ENCODE peak calls at places on chromosomes 6 and 20, in four cellular contexts. One of them, this sample, is unnamed.

GRCh38 chr20:31943052-31943471 is 8.8 kb downstream of the PDRG1 start:
- DNase-seq in breast epithelium: peak
- DNase-seq in K562: no peak
- DNase-seq in HCT116: no peak
- DNase-seq in this sample: peak

GRCh38 chr6:117481278-117481925 is 1.1 kb upstream of the DCBLD1 start:
- DNase-seq in HCT116: no peak
- DNase-seq in breast epithelium: no peak
- DNase-seq in K562: peak
- DNase-seq in this sample: no peak

GRCh38 chr6:27582928-27583725 is 110.2 kb upstream of the ZNF184 start:
- DNase-seq in K562: peak
- DNase-seq in HCT116: no peak
- DNase-seq in breast epithelium: no peak
- DNase-seq in this sample: no peak

GRCh38 chr6:132190815-132191175 is 210.5 kb downstream of the MOXD1 start:
- DNase-seq in K562: no peak
- DNase-seq in breast epithelium: no peak
- DNase-seq in HCT116: no peak
- DNase-seq in this sample: no peak

GRCh38 chr6:52102330-52102932 is 15.0 kb upstream of the PKHD1 start:
- DNase-seq in HCT116: no peak
- DNase-seq in breast epithelium: no peak
- DNase-seq in K562: no peak
- DNase-seq in this sample: no peak

GRCh38 chr20:38724603-38725457 is 544 bp downstream of the SLC32A1 start:
- DNase-seq in K562: peak
- DNase-seq in HCT116: no peak
- DNase-seq in breast epithelium: no peak
- DNase-seq in this sample: no peak

GRCh38 chr20:3248167-3248992 is 9.4 kb upstream of the SLC4A11 start:
- DNase-seq in HCT116: no peak
- DNase-seq in K562: peak
- DNase-seq in breast epithelium: no peak
- DNase-seq in this sample: no peak

GRCh38 chr6:90397929-90398674 is 101.5 kb upstream of the BACH2 start:
- DNase-seq in HCT116: no peak
- DNase-seq in K562: no peak
- DNase-seq in breast epithelium: no peak
- DNase-seq in this sample: no peak

GRCh38 chr6:48135352-48136084 is 24.5 kb upstream of the PTCHD4 start:
- DNase-seq in HCT116: no peak
- DNase-seq in K562: no peak
- DNase-seq in breast epithelium: no peak
- DNase-seq in this sample: no peak

GRCh38 chr20:15196580-15197255 is 859.3 kb upstream of the FLRT3 start:
- DNase-seq in breast epithelium: no peak
- DNase-seq in K562: no peak
- DNase-seq in HCT116: no peak
- DNase-seq in this sample: no peak

GRCh38 chr6:25035451-25036435 is 100.0 kb upstream of the RIPOR2 start:
- DNase-seq in breast epithelium: no peak
- DNase-seq in HCT116: no peak
- DNase-seq in K562: no peak
- DNase-seq in this sample: no peak

GRCh38 chr6:96197241-96197640 is 181.5 kb downstream of the FUT9 start:
- DNase-seq in HCT116: no peak
- DNase-seq in K562: no peak
- DNase-seq in breast epithelium: no peak
- DNase-seq in this sample: no peak

GRCh38 chr6:134310206-134310605 is 7.7 kb downstream of the SGK1 start:
- DNase-seq in K562: no peak
- DNase-seq in HCT116: no peak
- DNase-seq in breast epithelium: no peak
- DNase-seq in this sample: no peak

GRCh38 chr20:16553684-16554083 is 19.6 kb downstream of the KIF16B start:
- DNase-seq in HCT116: no peak
- DNase-seq in breast epithelium: no peak
- DNase-seq in K562: no peak
- DNase-seq in this sample: no peak

GRCh38 chr6:8230357-8230756 is 128.0 kb upstream of the EEF1E1 start:
- DNase-seq in K562: no peak
- DNase-seq in HCT116: no peak
- DNase-seq in breast epithelium: no peak
- DNase-seq in this sample: no peak

GRCh38 chr20:19692685-19693119 is 65.4 kb upstream of the RIN2 start:
- DNase-seq in HCT116: peak
- DNase-seq in breast epithelium: peak
- DNase-seq in K562: peak
- DNase-seq in this sample: peak

GRCh38 chr20:41956316-41957050 is 338.3 kb upstream of the CHD6 start:
- DNase-seq in K562: peak
- DNase-seq in breast epithelium: no peak
- DNase-seq in HCT116: no peak
- DNase-seq in this sample: no peak

GRCh38 chr6:45461486-45461885 is 83.8 kb upstream of the SUPT3H start:
- DNase-seq in K562: no peak
- DNase-seq in HCT116: no peak
- DNase-seq in breast epithelium: no peak
- DNase-seq in this sample: no peak

GRCh38 chr6:3542032-3542640 is 85.3 kb upstream of the SLC22A23 start:
- DNase-seq in K562: no peak
- DNase-seq in HCT116: no peak
- DNase-seq in breast epithelium: no peak
- DNase-seq in this sample: no peak

GRCh38 chr6:50187212-50188055 is 137.7 kb upstream of the DEFB112 start:
- DNase-seq in HCT116: no peak
- DNase-seq in K562: no peak
- DNase-seq in breast epithelium: no peak
- DNase-seq in this sample: no peak

GRCh38 chr20:824916-825315 is 8.6 kb upstream of the FAM110A start:
- DNase-seq in K562: no peak
- DNase-seq in breast epithelium: peak
- DNase-seq in HCT116: no peak
- DNase-seq in this sample: peak

GRCh38 chr6:24273471-24273870 is 84.4 kb downstream of the DCDC2 start:
- DNase-seq in breast epithelium: no peak
- DNase-seq in HCT116: no peak
- DNase-seq in K562: no peak
- DNase-seq in this sample: no peak

GRCh38 chr6:146543940-146544661 is 468 bp downstream of the RAB32 start:
- DNase-seq in K562: peak
- DNase-seq in breast epithelium: peak
- DNase-seq in HCT116: no peak
- DNase-seq in this sample: peak

GRCh38 chr20:48691523-48691922 is 136.3 kb downstream of the PREX1 start:
- DNase-seq in HCT116: no peak
- DNase-seq in breast epithelium: no peak
- DNase-seq in K562: no peak
- DNase-seq in this sample: no peak

GRCh38 chr6:6595946-6596345 is 7.4 kb downstream of the LY86 start:
- DNase-seq in breast epithelium: no peak
- DNase-seq in K562: no peak
- DNase-seq in HCT116: no peak
- DNase-seq in this sample: no peak

GRCh38 chr6:56093776-56094175 is 153.6 kb downstream of the COL21A1 start:
- DNase-seq in HCT116: no peak
- DNase-seq in K562: no peak
- DNase-seq in breast epithelium: no peak
- DNase-seq in this sample: no peak

GRCh38 chr6:47737406-47737805 is 39.0 kb downstream of the ADGRF4 start:
- DNase-seq in HCT116: no peak
- DNase-seq in K562: no peak
- DNase-seq in breast epithelium: no peak
- DNase-seq in this sample: no peak

GRCh38 chr6:16730720-16731502 is 30.3 kb downstream of the ATXN1 start:
- DNase-seq in K562: no peak
- DNase-seq in HCT116: no peak
- DNase-seq in breast epithelium: no peak
- DNase-seq in this sample: no peak

GRCh38 chr6:36717871-36718540 is 20.4 kb downstream of the RAB44 start:
- DNase-seq in HCT116: no peak
- DNase-seq in breast epithelium: peak
- DNase-seq in K562: no peak
- DNase-seq in this sample: peak

GRCh38 chr20:6384368-6384767 is 261.5 kb upstream of the FERMT1 start:
- DNase-seq in K562: no peak
- DNase-seq in breast epithelium: no peak
- DNase-seq in HCT116: no peak
- DNase-seq in this sample: no peak

GRCh38 chr20:21513181-21513663 is 642 bp downstream of the NKX2-2 start:
- DNase-seq in HCT116: no peak
- DNase-seq in K562: no peak
- DNase-seq in breast epithelium: no peak
- DNase-seq in this sample: no peak

GRCh38 chr6:37283786-37284185 is 25.8 kb upstream of the TMEM217 start:
- DNase-seq in breast epithelium: no peak
- DNase-seq in HCT116: no peak
- DNase-seq in K562: no peak
- DNase-seq in this sample: peak

GRCh38 chr6:148146717-148147116 is 195.9 kb upstream of the SASH1 start:
- DNase-seq in K562: no peak
- DNase-seq in HCT116: peak
- DNase-seq in breast epithelium: no peak
- DNase-seq in this sample: no peak

GRCh38 chr6:26215200-26216014 is 128.2 kb downstream of the HFE start:
- DNase-seq in HCT116: no peak
- DNase-seq in breast epithelium: no peak
- DNase-seq in K562: no peak
- DNase-seq in this sample: no peak

GRCh38 chr6:26217714-26218075 is 130.5 kb downstream of the HFE start:
- DNase-seq in K562: no peak
- DNase-seq in breast epithelium: no peak
- DNase-seq in HCT116: no peak
- DNase-seq in this sample: no peak

GRCh38 chr6:26218824-26219223 is 131.6 kb downstream of the HFE start:
- DNase-seq in K562: peak
- DNase-seq in HCT116: no peak
- DNase-seq in breast epithelium: no peak
- DNase-seq in this sample: no peak

GRCh38 chr6:26216015-26216885 is 129.0 kb downstream of the HFE start:
- DNase-seq in breast epithelium: no peak
- DNase-seq in K562: peak
- DNase-seq in HCT116: no peak
- DNase-seq in this sample: peak

GRCh38 chr6:26216886-26217713 is 129.9 kb downstream of the HFE start:
- DNase-seq in HCT116: no peak
- DNase-seq in breast epithelium: peak
- DNase-seq in K562: peak
- DNase-seq in this sample: peak
- TF ChIP-seq POLR2A in HCT116: no peak
- TF ChIP-seq POLR2A in breast epithelium: no peak
- TF ChIP-seq POLR2A in K562: peak
- TF ChIP-seq POLR2A in this sample: peak

GRCh38 chr20:45841407-45842129 is 8.0 kb downstream of the SNX21 start:
- DNase-seq in breast epithelium: no peak
- DNase-seq in K562: no peak
- DNase-seq in HCT116: no peak
- DNase-seq in this sample: no peak

GRCh38 chr20:45845452-45845851 is 11.7 kb downstream of the ACOT8 start:
- DNase-seq in breast epithelium: no peak
- DNase-seq in K562: no peak
- DNase-seq in HCT116: no peak
- DNase-seq in this sample: no peak

GRCh38 chr20:45843506-45843905 is 9.9 kb downstream of the SNX21 start:
- DNase-seq in K562: no peak
- DNase-seq in breast epithelium: no peak
- DNase-seq in HCT116: no peak
- DNase-seq in this sample: no peak

GRCh38 chr20:45840700-45841198 is 7.2 kb downstream of the SNX21 start:
- DNase-seq in K562: no peak
- DNase-seq in HCT116: no peak
- DNase-seq in breast epithelium: no peak
- DNase-seq in this sample: no peak

GRCh38 chr20:45842169-45842812 is 8.7 kb downstream of the SNX21 start:
- DNase-seq in K562: no peak
- DNase-seq in HCT116: no peak
- DNase-seq in breast epithelium: no peak
- DNase-seq in this sample: peak
- TF ChIP-seq POLR2AphosphoS5 in K562: no peak
- TF ChIP-seq POLR2AphosphoS5 in HCT116: no peak
- TF ChIP-seq POLR2AphosphoS5 in breast epithelium: no peak
- TF ChIP-seq POLR2AphosphoS5 in this sample: peak

GRCh38 chr20:35454881-35455609 is at the start of gene CEP250:
- DNase-seq in HCT116: peak
- DNase-seq in breast epithelium: peak
- DNase-seq in K562: peak
- DNase-seq in this sample: peak
- TF ChIP-seq POLR2A in HCT116: peak
- TF ChIP-seq POLR2A in breast epithelium: no peak
- TF ChIP-seq POLR2A in K562: peak
- TF ChIP-seq POLR2A in this sample: peak

GRCh38 chr6:98828991-98829411 is 5.4 kb upstream of the POU3F2 start:
- DNase-seq in K562: no peak
- DNase-seq in breast epithelium: no peak
- DNase-seq in HCT116: no peak
- DNase-seq in this sample: no peak

GRCh38 chr6:98834060-98835031 is at the start of gene POU3F2:
- DNase-seq in HCT116: no peak
- DNase-seq in K562: peak
- DNase-seq in breast epithelium: no peak
- DNase-seq in this sample: peak

GRCh38 chr6:98832282-98833100 is 1.9 kb upstream of the POU3F2 start:
- DNase-seq in K562: no peak
- DNase-seq in breast epithelium: no peak
- DNase-seq in HCT116: no peak
- DNase-seq in this sample: peak

GRCh38 chr6:98833101-98834059 is 994 bp upstream of the POU3F2 start:
- DNase-seq in K562: no peak
- DNase-seq in breast epithelium: no peak
- DNase-seq in HCT116: no peak
- DNase-seq in this sample: peak

GRCh38 chr6:98831057-98832031 is 3.0 kb upstream of the POU3F2 start:
- DNase-seq in breast epithelium: no peak
- DNase-seq in HCT116: no peak
- DNase-seq in K562: no peak
- DNase-seq in this sample: no peak
- TF ChIP-seq POLR2AphosphoS5 in breast epithelium: no peak
- TF ChIP-seq POLR2AphosphoS5 in HCT116: no peak
- TF ChIP-seq POLR2AphosphoS5 in K562: no peak
- TF ChIP-seq POLR2AphosphoS5 in this sample: no peak